ENCODE peak calls at places on chromosomes 12 and 14, in eight cellular contexts. S is lower leg skin; Q is activated T-cell treated with anti-CD3 and anti-CD28 coated beads, Interleukin-2, amount 50 U/mL, for 48 hours; P is T47D; O is pons; M is PC-3; E is fibroblast of gingiva; Y is non-pigmented ciliary epithelial cell. C is an unnamed sample.

GRCh38 chr14:68408680-68409079 is 384.2 kb downstream of the ZFP36L1 start:
- DNase-seq in S (no peak), Q (no peak), P (no peak), O (no peak), M (peak; percentile 63), E (peak; percentile 17), Y (no peak), C (no peak)

GRCh38 chr12:89477633-89478279 is 46.8 kb downstream of the GALNT4 start:
- DNase-seq in S (no peak), Q (no peak), P (no peak), O (no peak), M (no peak), E (no peak), Y (no peak), C (no peak)

GRCh38 chr12:113697646-113698504 is 226.2 kb upstream of the LHX5 start:
- DNase-seq in S (no peak), Q (no peak), P (no peak), O (no peak), M (peak; percentile 48), E (no peak), Y (no peak), C (no peak)

GRCh38 chr12:124388679-124389536 is 94.0 kb downstream of the RFLNA start:
- DNase-seq in S (peak; percentile 84), Q (peak; percentile 80), P (no peak), O (peak; percentile 78), M (peak; percentile 79), E (peak; percentile 91), Y (peak; percentile 44), C (peak; percentile 66)

GRCh38 chr12:1760566-1761382 is 59.6 kb upstream of the LRTM2 start:
- DNase-seq in S (no peak), Q (no peak), P (no peak), O (no peak), M (no peak), E (peak; percentile 46), Y (no peak), C (peak; percentile 54)

GRCh38 chr12:59142175-59142574 is 221.9 kb upstream of the LRIG3 start:
- DNase-seq in S (no peak), Q (no peak), P (no peak), O (no peak), M (no peak), E (no peak), Y (no peak), C (no peak)

GRCh38 chr12:81468206-81468605 is 290.9 kb downstream of the PPFIA2 start:
- DNase-seq in S (no peak), Q (no peak), P (no peak), O (peak; percentile 24), M (peak; percentile 37), E (peak; percentile 46), Y (no peak), C (no peak)

GRCh38 chr14:75147423-75148071 is 20.7 kb upstream of the NEK9 start:
- DNase-seq in S (peak; percentile 90), Q (no peak), P (no peak), O (peak; percentile 98), M (no peak), E (peak; percentile 89), Y (peak; percentile 62), C (peak; percentile 96)

GRCh38 chr12:95994476-95994875 is 1.7 kb downstream of the HAL start:
- DNase-seq in S (no peak), Q (no peak), P (no peak), O (no peak), M (no peak), E (no peak), Y (no peak), C (no peak)

GRCh38 chr12:108729612-108730336 is 1.5 kb downstream of the CORO1C start:
- DNase-seq in S (no peak), Q (no peak), P (peak; percentile 21), O (peak; percentile 87), M (peak; percentile 79), E (no peak), Y (no peak), C (peak; percentile 90)

GRCh38 chr12:52197371-52198231 is 5.8 kb upstream of the KRT80 start:
- DNase-seq in S (peak; percentile 67), Q (no peak), P (no peak), O (no peak), M (no peak), E (peak; percentile 60), Y (no peak), C (no peak)

GRCh38 chr12:45877069-45877468 is 113.3 kb downstream of the SCAF11 start:
- DNase-seq in S (no peak), Q (no peak), P (no peak), O (no peak), M (no peak), E (no peak), Y (no peak), C (no peak)

GRCh38 chr12:65269603-65270002 is 8.9 kb upstream of the MSRB3 start:
- DNase-seq in S (no peak), Q (no peak), P (no peak), O (no peak), M (peak; percentile 38), E (no peak), Y (no peak), C (no peak)

GRCh38 chr12:132986885-132987225 is 688 bp downstream of the ZNF26 start:
- DNase-seq in S (no peak), Q (no peak), P (peak; percentile 25), O (no peak), M (peak; percentile 21), E (no peak), Y (no peak), C (no peak)

GRCh38 chr12:58841058-58841798 is 79.1 kb downstream of the LRIG3 start:
- DNase-seq in S (peak; percentile 51), Q (no peak), P (no peak), O (no peak), M (no peak), E (no peak), Y (no peak), C (no peak)

GRCh38 chr14:66601932-66602578 is 94.1 kb downstream of the GPHN start:
- DNase-seq in S (no peak), Q (no peak), P (no peak), O (no peak), M (no peak), E (no peak), Y (no peak), C (no peak)

GRCh38 chr12:11718105-11718504 is 68.6 kb downstream of the ETV6 start:
- DNase-seq in S (no peak), Q (no peak), P (no peak), O (no peak), M (no peak), E (no peak), Y (no peak), C (no peak)

GRCh38 chr12:45575417-45575816 is 154.1 kb upstream of the ARID2 start:
- DNase-seq in S (no peak), Q (no peak), P (no peak), O (peak; percentile 20), M (no peak), E (no peak), Y (no peak), C (no peak)

GRCh38 chr12:69649529-69649928 is 38.8 kb upstream of the LRRC10 start:
- DNase-seq in S (no peak), Q (no peak), P (no peak), O (no peak), M (no peak), E (no peak), Y (no peak), C (no peak)

C was measured in COLO829.